ENCODE peak calls at places on chromosomes 1 and 21, in eight cellular contexts. U, X, V, H, O, K, Z and A are unnamed samples.

GRCh38 chr1:231160851-231161710 is 777 bp upstream of the TRIM67 start:
- DNase-seq in K (no peak), U (no peak), V (no peak), X (no peak), O (peak; percentile 40), Z (peak; percentile 14), H (no peak), A (peak; percentile 57)

GRCh38 chr1:162626733-162627132 is 5.5 kb upstream of the DDR2 start:
- DNase-seq in Z (no peak), K (no peak), H (no peak), O (no peak), X (no peak), V (no peak), U (no peak), A (no peak)

GRCh38 chr21:38156200-38156599 is 100.6 kb upstream of the KCNJ15 start:
- DNase-seq in K (no peak), V (no peak), H (no peak), Z (no peak), U (no peak), O (no peak), X (no peak), A (no peak)

GRCh38 chr1:21909787-21910503 is 27.2 kb downstream of the HSPG2 start:
- DNase-seq in O (peak; percentile 81), V (no peak), K (peak; percentile 75), Z (peak; percentile 72), H (peak; percentile 49), X (peak; percentile 78), U (no peak), A (no peak)

GRCh38 chr1:14583788-14584187 is 14.7 kb upstream of the KAZN start:
- DNase-seq in Z (no peak), K (no peak), X (no peak), O (no peak), V (no peak), H (no peak), U (no peak), A (no peak)

GRCh38 chr1:169161512-169162194 is 55.2 kb downstream of the ATP1B1 start:
- DNase-seq in O (no peak), K (no peak), V (no peak), X (no peak), U (no peak), H (no peak), Z (no peak), A (no peak)

GRCh38 chr1:53499257-53500183 is 40.3 kb downstream of the DMRTB1 start:
- DNase-seq in U (no peak), O (no peak), H (no peak), V (no peak), K (no peak), Z (no peak), X (no peak), A (peak; percentile 35)

GRCh38 chr1:10339815-10340214 is 59.0 kb upstream of the PGD start:
- DNase-seq in X (peak; percentile 54), U (no peak), O (peak; percentile 83), K (peak; percentile 41), Z (peak; percentile 58), H (no peak), V (peak; percentile 36), A (no peak)

GRCh38 chr1:242828828-242829227 is 304.3 kb upstream of the PLD5 start:
- DNase-seq in X (no peak), V (no peak), H (no peak), U (no peak), K (no peak), Z (no peak), O (peak; percentile 74), A (no peak)

GRCh38 chr21:31912501-31912900 is 39.7 kb downstream of the HUNK start:
- DNase-seq in O (no peak), U (no peak), K (no peak), V (no peak), X (no peak), Z (no peak), H (no peak), A (no peak)

GRCh38 chr1:234262754-234263105 is 110.5 kb upstream of the COA6 start:
- DNase-seq in K (no peak), V (no peak), U (no peak), H (no peak), O (no peak), X (no peak), Z (no peak), A (no peak)

GRCh38 chr1:32201011-32201855 is 838 bp downstream of the CCDC28B start:
- DNase-seq in O (peak; percentile 81), U (peak; percentile 62), H (peak; percentile 70), Z (peak; percentile 74), X (peak; percentile 77), K (peak; percentile 70), V (no peak), A (peak; percentile 72)

GRCh38 chr21:45103966-45104520 is 29.7 kb downstream of the ADARB1 start:
- DNase-seq in O (no peak), Z (no peak), V (no peak), X (no peak), U (no peak), H (no peak), K (no peak), A (no peak)

GRCh38 chr1:26539722-26540121 is 10.2 kb downstream of the RPS6KA1 start:
- DNase-seq in X (no peak), V (no peak), Z (no peak), H (no peak), O (no peak), U (no peak), K (no peak), A (no peak)

GRCh38 chr21:37675202-37675801 is 241.0 kb downstream of the KCNJ6 start:
- DNase-seq in U (peak; percentile 55), O (peak; percentile 84), X (peak; percentile 60), K (peak; percentile 65), V (no peak), H (peak; percentile 45), Z (peak; percentile 82), A (peak; percentile 84)

GRCh38 chr1:207941664-207942063 is 30.7 kb upstream of the CD34 start:
- DNase-seq in Z (no peak), H (peak; percentile 80), U (peak; percentile 49), K (peak; percentile 85), X (peak; percentile 85), O (no peak), V (no peak), A (peak; percentile 46)

GRCh38 chr1:29785137-29785527 is 548.8 kb downstream of the PTPRU start:
- DNase-seq in V (no peak), Z (no peak), K (no peak), U (peak; percentile 24), H (no peak), X (no peak), O (no peak), A (no peak)
- H3K4me1 ChIP-seq in V (peaks cover 16% of the 10 kb centered on the region), Z (no peaks in the 10 kb centered on the region), K (no peaks in the 10 kb centered on the region), U (no peaks in the 10 kb centered on the region), H (no peaks in the 10 kb centered on the region), X (no peaks in the 10 kb centered on the region), O (no peaks in the 10 kb centered on the region), A (no peaks in the 10 kb centered on the region)

GRCh38 chr1:236343246-236343862 is 50.7 kb upstream of the EDARADD start:
- DNase-seq in Z (no peak), X (no peak), V (no peak), K (no peak), U (no peak), O (no peak), H (no peak), A (no peak)
- H3K27me3 ChIP-seq in Z (no peaks in the 10 kb centered on the region), X (no peaks in the 10 kb centered on the region), V (no peaks in the 10 kb centered on the region), K (no peaks in the 10 kb centered on the region), U (no peaks in the 10 kb centered on the region), O (no peaks in the 10 kb centered on the region), H (no peaks in the 10 kb centered on the region), A (no peaks in the 10 kb centered on the region)

GRCh38 chr1:40823971-40824370 is 38.2 kb downstream of the CITED4 start:
- DNase-seq in X (no peak), H (no peak), K (no peak), O (no peak), Z (no peak), U (no peak), V (no peak), A (peak; percentile 9)
- H3K27ac ChIP-seq in X (no peak overlapping the region), H (no peak overlapping the region), K (no peak overlapping the region), O (no peak overlapping the region), Z (peak overlapping the region; percentile 73), U (no peak overlapping the region), V (no peak overlapping the region), A (no peak overlapping the region)

DNA sequence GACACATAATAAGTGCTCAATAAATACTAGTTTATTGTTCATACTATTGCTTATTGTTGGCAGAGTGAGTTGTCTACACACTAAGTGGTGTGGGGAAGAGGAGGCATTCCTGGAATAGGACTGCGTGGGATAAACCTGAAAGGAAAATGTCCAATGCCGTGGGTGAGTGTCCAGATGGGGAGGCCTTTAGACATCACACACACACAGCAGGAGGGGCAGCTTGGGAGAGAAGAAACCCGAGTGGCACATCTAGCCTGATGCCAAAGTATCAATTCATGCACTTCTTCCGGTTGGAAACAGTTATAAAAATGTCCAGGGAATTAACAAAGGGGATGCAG is 27.3 kb downstream of the CCN1 start:
- DNase-seq in Z (no peak), V (no peak), H (no peak), X (no peak), U (no peak), K (no peak), O (no peak), A (no peak)
- H3K4me1 ChIP-seq in Z (peaks cover 18% of the 10 kb centered on the region), V (peaks cover 64% of the 10 kb centered on the region), H (no peaks in the 10 kb centered on the region), X (peaks cover 14% of the 10 kb centered on the region), U (peaks cover 8% of the 10 kb centered on the region), K (no peaks in the 10 kb centered on the region), O (peaks cover 11% of the 10 kb centered on the region), A (peaks cover 19% of the 10 kb centered on the region)

GRCh38 chr1:156656779-156657160 is 14.9 kb downstream of the BCAN start:
- DNase-seq in V (no peak), K (peak; percentile 48), X (no peak), H (no peak), U (no peak), Z (no peak), O (peak; percentile 36), A (no peak)

GRCh38 chr1:156657971-156658319 is 16.0 kb downstream of the BCAN start:
- DNase-seq in H (no peak), V (no peak), K (no peak), U (no peak), X (no peak), O (no peak), Z (no peak), A (no peak)

GRCh38 chr1:156655904-156656516 is 14.1 kb downstream of the BCAN start:
- DNase-seq in V (no peak), Z (no peak), H (no peak), K (no peak), X (no peak), O (no peak), U (no peak), A (no peak)

GRCh38 chr1:156658496-156658895 is 16.6 kb downstream of the BCAN start:
- DNase-seq in O (no peak), H (no peak), Z (no peak), X (no peak), V (no peak), U (no peak), K (no peak), A (no peak)

GRCh38 chr1:156657161-156657970 is 15.4 kb downstream of the BCAN start:
- DNase-seq in U (peak; percentile 68), O (peak; percentile 78), X (peak; percentile 81), K (peak; percentile 86), H (peak; percentile 79), V (no peak), Z (peak; percentile 76), A (peak; percentile 90)
- H3K27me3 ChIP-seq in U (no peaks in the 10 kb centered on the region), O (peaks cover 74% of the 10 kb centered on the region), X (peaks cover 52% of the 10 kb centered on the region), K (peaks cover 46% of the 10 kb centered on the region), H (no peaks in the 10 kb centered on the region), V (no peaks in the 10 kb centered on the region), Z (peaks cover 54% of the 10 kb centered on the region), A (no peaks in the 10 kb centered on the region)

DNA sequence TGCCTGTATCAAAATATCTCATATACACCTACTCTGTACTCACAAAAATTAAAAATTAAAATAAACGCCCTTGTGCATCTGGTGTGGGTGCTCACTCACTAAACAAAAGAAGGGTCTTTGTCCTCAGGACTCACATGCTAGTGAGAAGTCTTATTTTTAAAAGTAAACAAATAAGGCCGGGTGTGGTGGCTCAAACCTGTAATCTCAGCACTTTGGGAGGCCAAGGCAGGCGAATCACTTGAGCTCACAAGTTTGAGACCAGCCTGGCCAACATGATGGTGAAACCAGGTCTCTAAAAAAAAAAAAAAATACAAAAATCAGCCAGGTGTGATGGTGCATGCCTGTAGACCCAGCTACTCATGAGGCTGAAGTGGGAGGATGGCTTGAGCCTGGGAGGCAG is 51.5 kb downstream of the BCAR3 start:
- DNase-seq in X (no peak), Z (no peak), K (no peak), V (no peak), U (no peak), O (no peak), H (no peak), A (no peak)
- H3K27ac ChIP-seq in X (no peak overlapping the region), Z (no peak overlapping the region), K (no peak overlapping the region), V (peak overlapping the region; percentile 22), U (no peak overlapping the region), O (no peak overlapping the region), H (no peak overlapping the region), A (no peak overlapping the region)